ENCODE peak calls at places on chromosomes 13 and 19, in four cellular contexts. K is HepG2, V is H1, O is GM12878. P is an unnamed sample.

GRCh38 chr19:39112338-39112890 is 13.2 kb upstream of the PAK4 start:
- DNase-seq in O (no peak), V (no peak), K (no peak), P (no peak)

GRCh38 chr13:52644108-52644507 is 1.9 kb downstream of the HNRNPA1L2 start:
- DNase-seq in V (no peak), O (no peak), K (no peak), P (no peak)

GRCh38 chr19:1116726-1117581 is 13.2 kb downstream of the GPX4 start:
- DNase-seq in K (no peak), V (no peak), O (no peak), P (no peak)

GRCh38 chr13:50127726-50128291 is 112.6 kb downstream of the KCNRG start:
- DNase-seq in V (peak; percentile 68), O (no peak), K (no peak), P (no peak)

GRCh38 chr19:5086232-5086631 is 117.3 kb downstream of the KDM4B start:
- DNase-seq in K (no peak), O (no peak), V (no peak), P (no peak)

GRCh38 chr13:112587767-112588489 is at the start of gene TUBGCP3:
- DNase-seq in V (peak; percentile 87), K (peak; percentile 63), O (no peak), P (peak; percentile 69)

GRCh38 chr13:41564046-41564445 is 106.7 kb downstream of the RGCC start:
- DNase-seq in V (no peak), K (no peak), O (no peak), P (no peak)

GRCh38 chr13:29934531-29935308 is 84.3 kb upstream of the UBL3 start:
- DNase-seq in K (no peak), O (no peak), V (no peak), P (no peak)

GRCh38 chr19:56987184-56987583 is 132.6 kb upstream of the USP29 start:
- DNase-seq in O (no peak), V (no peak), K (no peak), P (no peak)

GRCh38 chr19:34838753-34839431 is 65.9 kb upstream of the ZNF599 start:
- DNase-seq in K (peak; percentile 24), O (no peak), V (peak; percentile 87), P (no peak)

GRCh38 chr19:6041991-6042421 is 64.1 kb upstream of the RANBP3 start:
- DNase-seq in O (no peak), V (peak; percentile 35), K (no peak), P (no peak)

DNA sequence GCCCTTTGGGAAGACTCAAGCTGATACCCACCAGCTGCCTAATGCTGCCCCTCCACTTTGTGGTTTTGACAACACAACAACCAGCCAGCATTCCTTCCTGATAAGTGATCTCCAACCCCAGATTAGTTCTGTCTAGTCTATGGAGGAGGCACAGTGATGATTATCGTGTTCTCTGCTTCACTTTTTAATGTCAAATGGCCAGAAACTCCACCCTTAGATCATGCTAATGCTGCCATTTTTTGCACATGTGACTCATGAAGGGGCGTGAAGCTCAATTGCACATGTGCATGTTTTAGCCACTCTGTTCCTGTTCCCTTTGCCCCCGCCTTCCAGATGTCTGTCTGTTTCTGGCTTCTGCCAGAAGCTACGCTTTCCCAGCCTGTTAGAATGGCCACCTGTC is 199.8 kb downstream of the COG6 start:
- DNase-seq in V (no peak), K (no peak), O (no peak), P (no peak)
- TF ChIP-seq SUZ12 in V (no peak), K (no peak), O (no peak), P (no peak)

DNA sequence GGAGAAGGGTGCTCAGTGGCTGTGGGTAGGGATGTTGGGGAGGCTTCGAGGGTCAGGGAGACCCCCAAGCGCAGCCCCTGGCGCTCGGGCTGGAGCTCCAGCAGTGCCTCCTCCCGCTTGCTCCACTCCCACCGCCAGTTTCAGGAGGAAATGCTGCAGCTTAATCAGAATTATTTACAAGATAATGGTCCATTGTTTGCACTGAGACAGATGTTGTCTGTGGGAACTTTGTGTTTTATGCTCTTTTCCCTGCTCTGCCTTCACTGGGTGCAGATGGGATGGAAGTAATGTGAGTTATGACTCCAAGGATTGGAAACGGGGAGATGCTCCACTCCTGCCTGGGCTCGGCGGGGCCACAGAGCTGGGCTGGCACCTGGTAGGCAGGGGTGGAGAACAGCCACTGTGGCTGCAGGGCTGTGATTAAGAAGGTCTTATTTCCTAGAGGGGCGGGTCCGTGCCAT is 192.4 kb downstream of the ZNF536 start:
- DNase-seq in V (no peak), K (no peak), O (no peak), P (no peak)
- TF ChIP-seq SP1 in V (no peak), K (no peak), O (no peak), P (no peak)

DNA sequence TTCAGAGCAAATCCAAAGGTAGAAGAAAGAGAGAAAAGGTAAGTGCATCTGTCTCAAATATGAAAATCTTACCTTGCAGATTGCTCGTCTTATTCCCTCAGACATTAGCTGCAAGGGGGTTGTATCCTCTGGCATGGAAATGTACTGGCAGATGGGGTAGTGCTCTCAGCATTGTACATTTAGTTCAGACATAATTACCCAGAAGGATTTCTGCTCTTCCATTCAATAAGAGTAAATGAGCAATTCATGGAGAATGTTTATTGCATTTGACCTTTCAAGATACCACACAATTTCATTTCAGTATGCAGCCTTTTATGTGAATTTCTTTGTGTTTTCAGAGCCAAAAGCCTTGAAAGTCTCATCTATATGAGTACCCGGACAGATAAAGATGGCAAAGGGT is 63.8 kb downstream of the SCEL start:
- DNase-seq in K (no peak), V (no peak), O (no peak), P (no peak)
- TF ChIP-seq SUZ12 in K (no peak), V (no peak), O (no peak), P (no peak)

DNA sequence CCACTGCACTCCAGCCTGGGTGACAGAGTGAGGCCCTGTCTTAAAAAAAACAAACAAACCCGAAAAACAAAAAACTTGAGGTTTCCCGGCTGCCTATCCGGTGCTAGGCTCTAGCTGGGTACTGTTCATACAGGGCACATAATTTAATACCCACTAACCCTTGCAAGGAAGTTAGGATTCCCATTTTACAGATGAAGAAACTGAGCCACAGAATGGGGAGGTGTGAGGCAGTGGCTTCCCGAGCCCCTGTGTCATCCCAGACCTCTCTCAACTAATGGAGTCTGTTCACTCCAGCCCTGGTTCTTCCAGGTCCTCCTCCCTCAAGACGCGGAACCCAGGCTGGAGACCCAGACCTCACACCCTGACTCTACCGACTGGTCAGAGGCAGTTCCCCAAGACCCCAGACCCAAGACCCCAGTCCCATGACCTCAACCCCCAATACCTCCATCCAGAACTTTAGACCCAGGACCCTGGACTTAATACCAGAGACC is 576 bp downstream of the APBA3 start:
- DNase-seq in V (no peak), O (no peak), K (no peak), P (no peak)
- TF ChIP-seq SP1 in V (no peak), O (no peak), K (no peak), P (no peak)

GRCh38 chr19:12350890-12351197 is 14.6 kb downstream of the ZNF442 start:
- DNase-seq in O (no peak), V (no peak), K (no peak), P (no peak)

GRCh38 chr19:12350185-12350889 is 15.1 kb downstream of the ZNF442 start:
- DNase-seq in V (no peak), O (no peak), K (no peak), P (no peak)

GRCh38 chr19:12345197-12345596 is 11.8 kb upstream of the ZNF563 start:
- DNase-seq in O (no peak), K (no peak), V (no peak), P (no peak)

DNA sequence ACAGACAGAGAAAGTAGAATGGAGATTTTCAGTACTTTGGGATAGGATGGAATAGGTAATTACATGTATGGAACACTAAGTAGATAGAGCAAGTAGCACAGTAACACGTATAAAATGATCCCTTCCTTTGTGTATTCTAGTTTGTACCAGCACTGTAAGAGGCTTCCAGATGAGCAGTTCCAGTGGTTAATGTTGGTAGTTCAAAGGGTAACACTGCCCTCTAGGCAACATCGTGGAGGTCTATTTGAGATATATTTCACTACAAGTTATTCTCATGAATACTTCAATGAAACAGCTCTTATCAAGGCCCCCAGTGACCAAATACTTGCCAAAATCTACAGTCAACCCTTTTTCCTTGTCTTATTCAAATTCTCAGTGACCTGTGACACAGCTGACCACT is 13.5 kb upstream of the ZNF563 start:
- DNase-seq in V (no peak), K (peak; percentile 58), O (no peak), P (no peak)
- TF ChIP-seq SUZ12 in V (no peak), K (no peak), O (no peak), P (no peak)

GRCh38 chr19:18069383-18069782 is 17.4 kb downstream of the IL12RB1 start:
- DNase-seq in O (no peak), V (no peak), K (no peak), P (no peak)

GRCh38 chr19:18065173-18065495 is 21.6 kb downstream of the IL12RB1 start:
- DNase-seq in V (no peak), K (no peak), O (no peak), P (no peak)

GRCh38 chr19:18072335-18072734 is 14.4 kb downstream of the IL12RB1 start:
- DNase-seq in O (no peak), K (no peak), V (no peak), P (no peak)

GRCh38 chr19:18070181-18070580 is 16.6 kb downstream of the IL12RB1 start:
- DNase-seq in V (no peak), K (no peak), O (no peak), P (no peak)

GRCh38 chr19:18068395-18068794 is 18.3 kb downstream of the IL12RB1 start:
- DNase-seq in K (no peak), V (no peak), O (no peak), P (no peak)
- TF ChIP-seq SP1 in K (no peak), V (no peak), O (no peak), P (no peak)

GRCh38 chr13:110592670-110593069 is 22.7 kb upstream of the NAXD start:
- DNase-seq in V (no peak), O (no peak), K (no peak), P (no peak)

GRCh38 chr13:110590577-110590976 is 24.8 kb upstream of the NAXD start:
- DNase-seq in V (no peak), K (no peak), O (no peak), P (no peak)

GRCh38 chr13:110597041-110597689 is 18.2 kb upstream of the NAXD start:
- DNase-seq in K (no peak), O (no peak), V (no peak), P (no peak)

GRCh38 chr13:110589991-110590390 is 25.4 kb upstream of the NAXD start:
- DNase-seq in K (peak; percentile 45), V (no peak), O (no peak), P (no peak)

DNA sequence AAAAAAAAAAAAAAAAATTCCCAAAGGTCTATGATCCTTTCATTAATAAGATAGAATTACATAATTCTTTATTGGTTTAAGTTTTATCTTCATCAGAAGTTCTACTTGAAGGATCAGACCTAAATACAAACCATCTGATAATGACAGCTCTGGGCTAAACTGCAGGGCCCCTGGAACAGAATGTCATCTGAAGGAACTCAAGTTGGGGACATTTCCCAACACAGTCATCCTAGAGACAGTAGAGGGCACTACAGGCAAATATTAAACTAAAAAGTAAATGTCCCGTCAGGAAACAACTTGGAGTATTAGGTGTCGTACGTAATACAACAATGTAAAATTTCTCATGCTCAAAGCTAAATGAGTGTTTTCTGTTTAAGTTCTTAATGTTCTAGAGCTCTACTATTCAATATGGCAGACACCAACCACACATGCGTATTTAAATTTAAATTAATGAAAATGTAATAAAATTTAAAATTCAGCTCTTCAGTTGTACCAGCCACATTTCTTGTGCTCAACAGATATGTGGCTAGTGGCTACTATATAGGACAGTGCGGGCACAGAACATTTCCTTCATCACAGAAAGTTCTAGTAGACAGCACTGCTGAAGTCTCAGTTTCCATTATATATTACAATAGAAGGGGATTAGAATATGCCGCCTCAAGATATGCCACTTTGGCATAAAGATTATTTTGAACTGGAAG is 21.8 kb upstream of the NAXD start:
- DNase-seq in O (no peak), V (no peak), K (peak; percentile 65), P (peak; percentile 44)
- TF ChIP-seq SUZ12 in O (no peak), V (no peak), K (no peak), P (no peak)

P was measured in HEK293T.